ENCODE peak calls at places on chromosomes 6 and 20, in nine cellular contexts. U is HFFc6; T is NB4; L is NCI-H1417 treated with DMSO at 0.1 percent for 48 hours; X is stimulated activated CD4-positive, alpha-beta T cell treated with anti-CD3 and anti-CD28 coated beads, Interleukin-2, amount 100 ng/mL, for 4 hours; Q is AG08396; E is stimulated activated naive CD8-positive, alpha-beta T cell treated with anti-CD3 and anti-CD28 coated beads, Interleukin-15, amount 100 ng/mL, for 72 hours; S is CD8-positive, alpha-beta memory T cell; Y is astrocyte of the cerebellum. J is an unnamed sample.

GRCh38 chr6:44304282-44305199 is 8.6 kb downstream of the AARS2 start:
- DNase-seq in U (peak; percentile 5), T (peak; percentile 71), L (no peak), X (peak; percentile 26), Q (peak; percentile 60), E (no peak), S (peak; percentile 36), Y (no peak), J (peak; percentile 46)

GRCh38 chr6:16345449-16346330 is 107.3 kb downstream of the GMPR start:
- DNase-seq in U (peak; percentile 93), T (peak; percentile 67), L (no peak), X (no peak), Q (peak; percentile 76), E (no peak), S (no peak), Y (peak; percentile 65), J (no peak)

GRCh38 chr6:83368582-83368981 is 62.3 kb downstream of the ME1 start:
- DNase-seq in U (no peak), T (no peak), L (no peak), X (no peak), Q (no peak), E (no peak), S (no peak), Y (no peak), J (no peak)

GRCh38 chr6:84728602-84729001 is 35.8 kb downstream of the TBX18 start:
- DNase-seq in U (peak; percentile 25), T (peak; percentile 22), L (no peak), X (no peak), Q (no peak), E (no peak), S (no peak), Y (no peak), J (no peak)

GRCh38 chr6:160102956-160103824 is 18.4 kb upstream of the SLC22A1 start:
- DNase-seq in U (peak; percentile 36), T (peak; percentile 65), L (no peak), X (no peak), Q (peak; percentile 62), E (no peak), S (no peak), Y (no peak), J (no peak)

GRCh38 chr6:168744866-168745265 is 303.9 kb downstream of the SMOC2 start:
- DNase-seq in U (no peak), T (no peak), L (no peak), X (no peak), Q (no peak), E (no peak), S (no peak), Y (no peak), J (no peak)

GRCh38 chr6:42028234-42029061 is 21.9 kb upstream of the TAF8 start:
- DNase-seq in U (no peak), T (peak; percentile 87), L (no peak), X (no peak), Q (no peak), E (peak; percentile 10), S (no peak), Y (no peak), J (no peak)

GRCh38 chr20:17295151-17295726 is 68.4 kb downstream of the PCSK2 start:
- DNase-seq in U (no peak), T (no peak), L (no peak), X (no peak), Q (no peak), E (no peak), S (no peak), Y (no peak), J (no peak)

GRCh38 chr20:12976720-12977633 is 31.8 kb upstream of the SPTLC3 start:
- DNase-seq in U (no peak), T (no peak), L (no peak), X (no peak), Q (no peak), E (no peak), S (no peak), Y (no peak), J (no peak)

GRCh38 chr6:44052419-44053011 is 74.7 kb downstream of the MRPL14 start:
- DNase-seq in U (peak; percentile 61), T (peak; percentile 96), L (no peak), X (no peak), Q (peak; percentile 74), E (no peak), S (no peak), Y (no peak), J (no peak)

GRCh38 chr20:34435589-34435988 is 72.5 kb downstream of the ITCH start:
- DNase-seq in U (no peak), T (no peak), L (no peak), X (no peak), Q (no peak), E (no peak), S (no peak), Y (no peak), J (no peak)

GRCh38 chr6:135182993-135183531 is 2.0 kb downstream of the MYB start:
- DNase-seq in U (no peak), T (peak; percentile 88), L (no peak), X (peak; percentile 67), Q (no peak), E (peak; percentile 80), S (peak; percentile 49), Y (no peak), J (no peak)

GRCh38 chr6:1554881-1555569 is 54.7 kb upstream of the FOXC1 start:
- DNase-seq in U (no peak), T (peak; percentile 90), L (no peak), X (peak; percentile 70), Q (peak; percentile 96), E (peak; percentile 78), S (peak; percentile 70), Y (no peak), J (peak; percentile 36)

GRCh38 chr20:21780528-21780927 is 75.1 kb downstream of the PAX1 start:
- DNase-seq in U (no peak), T (no peak), L (no peak), X (no peak), Q (no peak), E (no peak), S (no peak), Y (no peak), J (no peak)

GRCh38 chr6:33172307-33173227 is 19.7 kb downstream of the COL11A2 start:
- DNase-seq in U (peak; percentile 38), T (peak; percentile 29), L (no peak), X (no peak), Q (peak; percentile 77), E (no peak), S (no peak), Y (no peak), J (peak; percentile 52)

GRCh38 chr20:63234693-63235398 is 859 bp upstream of the BIRC7 start:
- DNase-seq in U (no peak), T (no peak), L (no peak), X (no peak), Q (peak; percentile 52), E (no peak), S (no peak), Y (no peak), J (no peak)

GRCh38 chr6:151141685-151142084 is 98.1 kb upstream of the AKAP12 start:
- DNase-seq in U (peak; percentile 0), T (no peak), L (no peak), X (no peak), Q (no peak), E (no peak), S (no peak), Y (no peak), J (no peak)

GRCh38 chr6:151059612-151060095 is 180.1 kb upstream of the AKAP12 start:
- DNase-seq in U (no peak), T (peak; percentile 91), L (no peak), X (no peak), Q (no peak), E (no peak), S (no peak), Y (no peak), J (no peak)

GRCh38 chr20:53354314-53354713 is 239.3 kb downstream of the ZNF217 start:
- DNase-seq in U (no peak), T (no peak), L (no peak), X (no peak), Q (no peak), E (no peak), S (no peak), Y (no peak), J (no peak)

GRCh38 chr6:137793805-137794508 is 73.1 kb upstream of the TNFAIP3 start:
- DNase-seq in U (no peak), T (no peak), L (no peak), X (no peak), Q (no peak), E (no peak), S (no peak), Y (no peak), J (no peak)

GRCh38 chr20:13243826-13244376 is 22.8 kb downstream of the ISM1 start:
- DNase-seq in U (no peak), T (no peak), L (no peak), X (no peak), Q (peak; percentile 23), E (no peak), S (no peak), Y (no peak), J (no peak)

GRCh38 chr6:161139766-161140553 is 133.9 kb downstream of the AGPAT4 start:
- DNase-seq in U (no peak), T (no peak), L (no peak), X (no peak), Q (no peak), E (no peak), S (no peak), Y (no peak), J (no peak)

GRCh38 chr20:47125553-47126373 is 230.7 kb downstream of the ZMYND8 start:
- DNase-seq in U (no peak), T (peak; percentile 15), L (no peak), X (no peak), Q (no peak), E (no peak), S (no peak), Y (no peak), J (no peak)

J was measured in GM19239.